ENCODE peak calls at places on chromosomes 12 and 14, in seven cellular contexts. B is transverse colon, K is fibroblast of lung, I is body of pancreas, W is ovary, X is OCI-LY7, T is aorta. R is an unnamed sample. For H3K4me1 and H3K36me3, the result is how much of the 10 kb centered on the place peaks cover.

GRCh38 chr12:81942588-81942987 is 183.4 kb upstream of the PPFIA2 start:
- DNase-seq in W (no peak), T (no peak), B (no peak), X (no peak), K (no peak), I (no peak), R (no peak)

GRCh38 chr14:68297871-68298468 is 478.4 kb downstream of the RAD51B start:
- DNase-seq in I (no peak), B (no peak), X (no peak), W (no peak), K (peak), T (no peak), R (no peak)

GRCh38 chr14:105315211-105315721 is 718 bp downstream of the PACS2 start:
- DNase-seq in B (peak), T (no peak), I (peak), K (no peak), W (peak), X (peak), R (peak)

GRCh38 chr12:105825141-105825540 is 313.6 kb downstream of the NUAK1 start:
- DNase-seq in K (no peak), W (no peak), B (no peak), I (no peak), T (no peak), X (no peak), R (no peak)

GRCh38 chr12:109885616-109886015 is 5.3 kb upstream of the GLTP start:
- DNase-seq in B (no peak), K (no peak), X (no peak), I (no peak), T (no peak), W (no peak), R (no peak)

GRCh38 chr12:92046557-92046956 is 99.1 kb downstream of the BTG1 start:
- DNase-seq in W (no peak), K (no peak), I (no peak), B (no peak), X (no peak), T (no peak), R (no peak)

GRCh38 chr14:53882684-53883083 is 73.9 kb downstream of the BMP4 start:
- DNase-seq in T (no peak), X (no peak), K (no peak), W (no peak), I (no peak), B (no peak), R (no peak)

GRCh38 chr12:43676183-43676813 is 82.3 kb downstream of the PUS7L start:
- DNase-seq in T (no peak), B (no peak), K (peak), X (peak), I (no peak), W (no peak), R (peak)

GRCh38 chr14:51304956-51305355 is 64.9 kb downstream of the TMX1 start:
- DNase-seq in B (no peak), I (no peak), T (no peak), W (no peak), X (no peak), K (peak), R (no peak)

GRCh38 chr14:20508367-20508766 is 3.0 kb downstream of the RNASE10 start:
- DNase-seq in K (no peak), T (no peak), B (no peak), X (no peak), I (no peak), W (no peak), R (no peak)

GRCh38 chr12:120821878-120822277 is 82.3 kb downstream of the SPPL3 start:
- DNase-seq in T (no peak), I (no peak), X (no peak), B (no peak), K (no peak), W (no peak), R (no peak)

GRCh38 chr12:93300611-93301021 is 77.1 kb upstream of the NUDT4 start:
- DNase-seq in T (no peak), W (no peak), X (no peak), B (no peak), K (no peak), I (no peak), R (no peak)

GRCh38 chr12:92421701-92422100 is 276.1 kb upstream of the BTG1 start:
- DNase-seq in W (no peak), X (no peak), B (no peak), K (peak), T (no peak), I (no peak), R (no peak)

GRCh38 chr12:95484524-95484923 is 10.6 kb downstream of the METAP2 start:
- DNase-seq in I (no peak), W (no peak), K (peak), B (no peak), X (no peak), T (no peak), R (no peak)

GRCh38 chr14:99189201-99189801 is 82.7 kb downstream of the BCL11B start:
- DNase-seq in T (no peak), K (no peak), W (no peak), X (no peak), B (no peak), I (no peak), R (no peak)

GRCh38 chr12:112988224-112988623 is 9.9 kb downstream of the OAS2 start:
- DNase-seq in W (no peak), B (no peak), I (no peak), X (peak), T (no peak), K (no peak), R (no peak)

GRCh38 chr12:3193131-3193530 is 116.0 kb downstream of the TSPAN9 start:
- DNase-seq in X (no peak), B (no peak), I (no peak), T (no peak), K (no peak), W (no peak), R (no peak)

GRCh38 chr14:64688028-64688427 is 16.2 kb upstream of the PLEKHG3 start:
- DNase-seq in X (no peak), K (no peak), B (no peak), W (no peak), T (no peak), I (no peak), R (no peak)

GRCh38 chr14:44895716-44896115 is 66.0 kb downstream of the KLHL28 start:
- DNase-seq in T (no peak), B (no peak), I (no peak), W (no peak), X (no peak), K (peak), R (no peak)

GRCh38 chr12:19482551-19483109 is 43.3 kb downstream of the AEBP2 start:
- DNase-seq in I (no peak), B (no peak), K (no peak), W (no peak), X (no peak), T (peak), R (peak)

GRCh38 chr12:111330800-111331752 is 37.8 kb downstream of the PHETA1 start:
- DNase-seq in I (no peak), T (no peak), X (peak), W (no peak), B (no peak), K (peak), R (no peak)

GRCh38 chr12:83317641-83318040 is 630.9 kb downstream of the TMTC2 start:
- DNase-seq in K (no peak), X (no peak), W (no peak), T (no peak), B (no peak), I (no peak), R (no peak)

GRCh38 chr12:65895031-65895430 is 70.7 kb downstream of the HMGA2 start:
- DNase-seq in W (no peak), X (no peak), K (no peak), I (no peak), T (no peak), B (no peak), R (no peak)

GRCh38 chr12:65896743-65897142 is 72.5 kb downstream of the HMGA2 start:
- DNase-seq in B (no peak), I (no peak), X (no peak), T (no peak), K (no peak), W (no peak), R (no peak)

GRCh38 chr12:65894127-65894526 is 69.8 kb downstream of the HMGA2 start:
- DNase-seq in I (no peak), W (no peak), T (no peak), B (no peak), K (no peak), X (no peak), R (no peak)

GRCh38 chr12:65894624-65895023 is 70.3 kb downstream of the HMGA2 start:
- DNase-seq in W (no peak), B (no peak), T (no peak), K (no peak), I (no peak), X (no peak), R (no peak)

DNA sequence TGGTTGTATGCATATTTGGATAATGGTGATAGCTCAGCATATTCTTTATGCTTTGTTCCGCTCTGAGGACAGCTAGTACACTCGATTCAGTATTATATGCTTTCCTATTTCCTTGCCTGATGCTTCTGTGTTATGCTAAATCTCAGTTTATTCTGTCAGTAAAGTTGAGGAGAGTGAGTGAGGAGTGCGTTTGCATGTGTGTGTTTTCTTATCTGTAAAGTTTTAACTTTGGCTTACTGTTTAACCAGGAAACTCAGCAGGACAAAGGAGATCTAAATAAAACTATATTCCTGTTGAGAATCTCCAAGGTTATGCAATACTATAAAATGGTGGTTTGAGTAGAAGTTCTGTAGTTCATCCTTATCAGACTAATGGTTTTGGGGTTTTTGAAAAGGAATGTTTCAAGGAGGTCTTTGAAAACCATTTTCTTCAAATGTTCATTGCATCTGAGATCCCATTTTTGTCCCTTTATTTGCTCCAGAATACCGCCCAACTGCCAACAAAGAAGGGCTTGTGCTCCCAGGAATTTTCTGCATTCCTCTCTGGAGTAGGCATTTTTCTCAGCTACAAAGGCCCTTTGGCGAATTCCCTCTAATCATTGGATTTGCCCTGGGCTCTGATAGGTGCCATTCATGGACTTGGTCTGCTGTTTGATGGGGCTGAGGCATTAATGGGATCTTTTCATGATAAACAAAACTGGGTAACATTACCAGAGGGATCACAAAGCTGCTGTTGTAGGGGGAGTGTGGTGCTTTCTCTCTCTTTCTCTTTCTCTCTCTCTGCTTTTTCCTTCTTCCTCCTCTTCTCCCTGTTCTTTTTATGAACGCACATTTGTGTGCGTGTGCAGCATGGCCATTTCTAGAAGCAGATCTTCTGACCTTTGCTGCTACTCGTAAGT is 71.7 kb downstream of the HMGA2 start:
- DNase-seq in T (no peak), I (no peak), K (no peak), B (no peak), W (no peak), X (no peak), R (no peak)
- H3K4me1 ChIP-seq in T (under half), I (under half), K (under half), B (half or more), W (under half), X (under half), R (under half)

GRCh38 chr14:22978487-22978837 is 3.9 kb downstream of the AJUBA start:
- DNase-seq in K (no peak), W (no peak), T (no peak), B (no peak), I (no peak), X (no peak), R (no peak)
- H3K36me3 ChIP-seq in K (under half), W (under half), T (under half), B (under half), I (under half), X (under half), R (under half)

GRCh38 chr14:33836895-33837577 is 113.8 kb downstream of the EGLN3 start:
- DNase-seq in B (no peak), I (no peak), K (no peak), X (no peak), W (no peak), T (no peak), R (no peak)

GRCh38 chr14:33835677-33836076 is 115.2 kb downstream of the EGLN3 start:
- DNase-seq in X (no peak), K (no peak), I (no peak), W (no peak), B (no peak), T (no peak), R (no peak)

GRCh38 chr14:33836203-33836894 is 114.5 kb downstream of the EGLN3 start:
- DNase-seq in B (no peak), K (no peak), T (no peak), I (no peak), X (no peak), W (no peak), R (no peak)

GRCh38 chr14:33834101-33834955 is 116.5 kb downstream of the EGLN3 start:
- DNase-seq in I (no peak), K (no peak), W (no peak), B (no peak), X (no peak), T (no peak), R (no peak)

GRCh38 chr14:33834956-33835655 is 115.8 kb downstream of the EGLN3 start:
- DNase-seq in X (no peak), K (no peak), W (no peak), B (no peak), I (no peak), T (no peak), R (no peak)
- H3K4me3 ChIP-seq in X (no peak), K (no peak), W (no peak), B (no peak), I (no peak), T (no peak), R (no peak)

GRCh38 chr12:7090222-7090998 is 1.8 kb downstream of the C1R start:
- DNase-seq in B (no peak), K (no peak), W (peak), I (no peak), X (no peak), T (no peak), R (no peak)
- H3K4me1 ChIP-seq in B (under half), K (under half), W (under half), I (under half), X (under half), T (under half), R (under half)

DNA sequence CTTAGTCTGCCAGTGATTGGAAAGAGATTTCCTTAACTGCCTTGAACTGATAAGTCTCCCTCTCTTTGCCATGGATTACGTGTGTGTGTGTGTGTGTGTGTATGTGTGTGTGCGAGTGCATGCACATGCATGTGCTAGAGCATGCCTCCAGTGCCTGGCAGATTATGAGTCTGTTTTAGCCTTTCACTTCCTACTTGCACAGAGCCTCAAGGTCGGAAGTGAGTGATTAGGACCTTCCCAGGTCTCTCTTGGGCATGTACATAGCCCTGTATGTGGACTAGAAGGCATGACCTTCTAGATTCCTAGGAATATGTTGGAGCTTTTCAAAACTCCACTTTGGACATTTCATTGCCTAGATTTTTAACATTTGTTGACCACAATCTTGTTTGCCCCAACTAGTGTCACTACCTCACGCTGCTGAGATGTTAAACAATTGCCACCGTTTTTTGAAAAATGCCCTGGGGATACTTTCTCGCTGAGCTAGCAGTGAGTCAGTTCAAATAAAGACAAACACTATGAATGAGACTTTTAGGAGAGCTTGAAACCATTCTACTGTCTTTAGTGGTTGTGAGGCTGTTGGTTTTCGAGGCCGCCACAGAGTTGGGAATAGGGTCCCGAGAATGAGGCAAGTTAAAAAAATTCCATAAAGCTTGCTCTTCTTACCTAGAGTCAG is 28.2 kb downstream of the KIAA0586 start:
- DNase-seq in T (no peak), K (no peak), W (no peak), I (no peak), B (no peak), X (no peak), R (no peak)
- H3K36me3 ChIP-seq in T (under half), K (under half), W (under half), I (under half), B (half or more), X (half or more), R (under half)

DNA sequence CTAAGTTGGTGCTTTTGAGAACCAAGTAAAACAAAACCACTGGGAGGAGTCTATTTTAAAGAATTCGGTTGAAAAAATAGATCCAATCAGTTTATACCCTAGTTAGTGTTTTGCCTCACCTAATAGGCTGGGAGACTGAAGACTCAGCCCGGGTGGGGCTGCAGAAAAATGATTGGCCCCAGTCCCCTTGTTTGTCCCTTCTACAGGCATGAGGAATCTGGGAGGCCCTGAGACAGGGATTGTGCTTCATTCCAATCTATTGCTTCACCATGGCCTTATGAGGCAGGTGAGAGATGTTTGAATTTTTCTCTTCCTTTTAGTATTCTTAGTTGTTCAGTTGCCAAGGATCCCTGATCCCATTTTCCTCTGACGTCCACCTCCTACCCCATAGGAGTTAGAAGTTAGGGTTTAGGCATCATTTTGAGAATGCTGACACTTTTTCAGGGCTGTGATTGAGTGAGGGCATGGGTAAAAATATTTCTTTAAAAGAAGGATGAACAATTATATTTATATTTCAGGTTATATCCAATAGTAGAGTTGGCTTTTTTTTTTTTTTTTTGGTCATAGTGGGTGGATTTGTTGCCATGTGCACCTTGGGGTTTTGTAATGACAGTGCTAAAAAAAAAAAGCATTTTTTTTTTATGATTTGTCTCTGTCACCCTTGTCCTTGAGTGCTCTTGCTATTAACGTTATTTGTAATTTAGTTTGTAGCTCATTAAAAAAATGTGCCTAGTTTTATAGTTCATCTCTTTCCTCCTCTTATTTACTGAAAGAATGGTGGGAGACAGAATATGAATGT is 1.6 kb upstream of the RAB5B start:
- DNase-seq in T (no peak), X (no peak), W (no peak), I (no peak), K (peak), B (no peak), R (peak)
- H3K4me3 ChIP-seq in T (no peak), X (peak), W (peak), I (peak), K (peak), B (peak), R (peak)

DNA sequence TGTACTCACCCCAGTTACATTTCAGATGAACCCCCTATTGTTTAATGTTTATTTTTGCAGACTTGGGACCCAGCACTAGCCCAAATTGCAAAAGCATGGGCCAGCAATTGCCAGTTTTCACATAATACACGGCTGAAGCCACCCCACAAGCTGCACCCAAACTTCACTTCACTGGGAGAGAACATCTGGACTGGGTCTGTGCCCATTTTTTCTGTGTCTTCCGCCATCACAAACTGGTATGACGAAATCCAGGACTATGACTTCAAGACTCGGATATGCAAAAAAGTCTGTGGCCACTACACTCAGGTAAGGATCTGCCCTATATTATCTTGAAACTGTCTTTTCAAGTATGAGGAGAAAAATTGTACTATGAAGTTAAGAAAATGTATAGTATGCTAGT is 1.2 kb downstream of the GLIPR1 start:
- DNase-seq in B (peak), I (no peak), W (no peak), T (no peak), X (peak), K (peak), R (no peak)
- H3K4me1 ChIP-seq in B (under half), I (under half), W (under half), T (under half), X (half or more), K (under half), R (under half)

R was measured in adrenal gland.